ENCODE peak calls at places on chromosomes 6 and 20, in seven cellular contexts. One of them, this sample, is unnamed.

GRCh38 chr20:23928788-23929187 is 49.2 kb upstream of the CST5 start:
- DNase-seq in neural crest cell: no peak
- DNase-seq in stimulated activated CD4-positive, alpha-beta T cell treated with anti-CD3 and anti-CD28 coated beads, TNF-alpha, amount 100 ng/mL, for 1 hour: no peak
- DNase-seq in ACHN: no peak
- DNase-seq in amniotic epithelial cell: no peak
- DNase-seq in neuronal stem cell: no peak
- DNase-seq in transverse colon: no peak
- DNase-seq in this sample: peak

GRCh38 chr6:72418495-72418894 is 203.4 kb upstream of the KCNQ5 start:
- DNase-seq in neural crest cell: no peak
- DNase-seq in neuronal stem cell: peak
- DNase-seq in stimulated activated CD4-positive, alpha-beta T cell treated with anti-CD3 and anti-CD28 coated beads, TNF-alpha, amount 100 ng/mL, for 1 hour: no peak
- DNase-seq in ACHN: no peak
- DNase-seq in transverse colon: no peak
- DNase-seq in amniotic epithelial cell: peak
- DNase-seq in this sample: no peak

GRCh38 chr6:159761135-159761872 is 541 bp upstream of the ACAT2 start:
- DNase-seq in transverse colon: peak
- DNase-seq in amniotic epithelial cell: peak
- DNase-seq in neuronal stem cell: peak
- DNase-seq in stimulated activated CD4-positive, alpha-beta T cell treated with anti-CD3 and anti-CD28 coated beads, TNF-alpha, amount 100 ng/mL, for 1 hour: no peak
- DNase-seq in ACHN: peak
- DNase-seq in neural crest cell: peak
- DNase-seq in this sample: no peak

GRCh38 chr6:40810176-40810575 is 223.0 kb upstream of the LRFN2 start:
- DNase-seq in neural crest cell: no peak
- DNase-seq in transverse colon: no peak
- DNase-seq in stimulated activated CD4-positive, alpha-beta T cell treated with anti-CD3 and anti-CD28 coated beads, TNF-alpha, amount 100 ng/mL, for 1 hour: no peak
- DNase-seq in ACHN: no peak
- DNase-seq in neuronal stem cell: no peak
- DNase-seq in amniotic epithelial cell: no peak
- DNase-seq in this sample: no peak

GRCh38 chr6:156595481-156595880 is 181.7 kb upstream of the ARID1B start:
- DNase-seq in transverse colon: no peak
- DNase-seq in amniotic epithelial cell: peak
- DNase-seq in stimulated activated CD4-positive, alpha-beta T cell treated with anti-CD3 and anti-CD28 coated beads, TNF-alpha, amount 100 ng/mL, for 1 hour: no peak
- DNase-seq in ACHN: no peak
- DNase-seq in neural crest cell: no peak
- DNase-seq in neuronal stem cell: no peak
- DNase-seq in this sample: no peak

GRCh38 chr20:62860924-62861691 is 514 bp downstream of the TCFL5 start:
- DNase-seq in stimulated activated CD4-positive, alpha-beta T cell treated with anti-CD3 and anti-CD28 coated beads, TNF-alpha, amount 100 ng/mL, for 1 hour: no peak
- DNase-seq in neural crest cell: no peak
- DNase-seq in transverse colon: no peak
- DNase-seq in neuronal stem cell: peak
- DNase-seq in ACHN: peak
- DNase-seq in amniotic epithelial cell: no peak
- DNase-seq in this sample: peak

GRCh38 chr6:167345348-167345747 is 20.5 kb downstream of the TTLL2 start:
- DNase-seq in amniotic epithelial cell: no peak
- DNase-seq in stimulated activated CD4-positive, alpha-beta T cell treated with anti-CD3 and anti-CD28 coated beads, TNF-alpha, amount 100 ng/mL, for 1 hour: no peak
- DNase-seq in transverse colon: no peak
- DNase-seq in ACHN: no peak
- DNase-seq in neuronal stem cell: no peak
- DNase-seq in neural crest cell: no peak
- DNase-seq in this sample: no peak

GRCh38 chr20:53621482-53622246 is 28.0 kb upstream of the ZNF217 start:
- DNase-seq in stimulated activated CD4-positive, alpha-beta T cell treated with anti-CD3 and anti-CD28 coated beads, TNF-alpha, amount 100 ng/mL, for 1 hour: no peak
- DNase-seq in ACHN: peak
- DNase-seq in neuronal stem cell: no peak
- DNase-seq in neural crest cell: no peak
- DNase-seq in amniotic epithelial cell: peak
- DNase-seq in transverse colon: peak
- DNase-seq in this sample: no peak

GRCh38 chr20:46356195-46357029 is 48.1 kb upstream of the CDH22 start:
- DNase-seq in neuronal stem cell: no peak
- DNase-seq in neural crest cell: no peak
- DNase-seq in transverse colon: no peak
- DNase-seq in ACHN: no peak
- DNase-seq in amniotic epithelial cell: no peak
- DNase-seq in stimulated activated CD4-positive, alpha-beta T cell treated with anti-CD3 and anti-CD28 coated beads, TNF-alpha, amount 100 ng/mL, for 1 hour: no peak
- DNase-seq in this sample: no peak

GRCh38 chr6:7264041-7264440 is 49.0 kb downstream of the SSR1 start:
- DNase-seq in neuronal stem cell: no peak
- DNase-seq in ACHN: no peak
- DNase-seq in neural crest cell: no peak
- DNase-seq in stimulated activated CD4-positive, alpha-beta T cell treated with anti-CD3 and anti-CD28 coated beads, TNF-alpha, amount 100 ng/mL, for 1 hour: no peak
- DNase-seq in transverse colon: no peak
- DNase-seq in amniotic epithelial cell: no peak
- DNase-seq in this sample: no peak

GRCh38 chr6:166910601-166911000 is 45.7 kb downstream of the RNASET2 start:
- DNase-seq in neural crest cell: no peak
- DNase-seq in amniotic epithelial cell: no peak
- DNase-seq in ACHN: no peak
- DNase-seq in transverse colon: no peak
- DNase-seq in stimulated activated CD4-positive, alpha-beta T cell treated with anti-CD3 and anti-CD28 coated beads, TNF-alpha, amount 100 ng/mL, for 1 hour: no peak
- DNase-seq in neuronal stem cell: no peak
- DNase-seq in this sample: no peak

GRCh38 chr6:34359438-34360158 is 32.9 kb downstream of the NUDT3 start:
- DNase-seq in ACHN: no peak
- DNase-seq in amniotic epithelial cell: no peak
- DNase-seq in neuronal stem cell: no peak
- DNase-seq in transverse colon: no peak
- DNase-seq in stimulated activated CD4-positive, alpha-beta T cell treated with anti-CD3 and anti-CD28 coated beads, TNF-alpha, amount 100 ng/mL, for 1 hour: no peak
- DNase-seq in neural crest cell: no peak
- DNase-seq in this sample: no peak

GRCh38 chr6:117929501-117929900 is 22.4 kb downstream of the SLC35F1 start:
- DNase-seq in stimulated activated CD4-positive, alpha-beta T cell treated with anti-CD3 and anti-CD28 coated beads, TNF-alpha, amount 100 ng/mL, for 1 hour: no peak
- DNase-seq in neuronal stem cell: no peak
- DNase-seq in amniotic epithelial cell: no peak
- DNase-seq in neural crest cell: no peak
- DNase-seq in ACHN: no peak
- DNase-seq in transverse colon: no peak
- DNase-seq in this sample: no peak

GRCh38 chr6:87184762-87185250 is 29.4 kb downstream of the ZNF292 start:
- DNase-seq in transverse colon: no peak
- DNase-seq in neuronal stem cell: no peak
- DNase-seq in neural crest cell: no peak
- DNase-seq in amniotic epithelial cell: no peak
- DNase-seq in stimulated activated CD4-positive, alpha-beta T cell treated with anti-CD3 and anti-CD28 coated beads, TNF-alpha, amount 100 ng/mL, for 1 hour: no peak
- DNase-seq in ACHN: no peak
- DNase-seq in this sample: no peak

GRCh38 chr20:46458891-46459750 is 52.7 kb upstream of the ELMO2 start:
- DNase-seq in ACHN: no peak
- DNase-seq in amniotic epithelial cell: peak
- DNase-seq in transverse colon: peak
- DNase-seq in neural crest cell: peak
- DNase-seq in stimulated activated CD4-positive, alpha-beta T cell treated with anti-CD3 and anti-CD28 coated beads, TNF-alpha, amount 100 ng/mL, for 1 hour: no peak
- DNase-seq in neuronal stem cell: peak
- DNase-seq in this sample: no peak

GRCh38 chr6:85498596-85499258 is 48.8 kb downstream of the NT5E start:
- DNase-seq in neuronal stem cell: no peak
- DNase-seq in transverse colon: no peak
- DNase-seq in stimulated activated CD4-positive, alpha-beta T cell treated with anti-CD3 and anti-CD28 coated beads, TNF-alpha, amount 100 ng/mL, for 1 hour: no peak
- DNase-seq in neural crest cell: no peak
- DNase-seq in amniotic epithelial cell: peak
- DNase-seq in ACHN: no peak
- DNase-seq in this sample: no peak

GRCh38 chr20:59017493-59018231 is 1.6 kb upstream of the TUBB1 start:
- DNase-seq in amniotic epithelial cell: no peak
- DNase-seq in transverse colon: no peak
- DNase-seq in neuronal stem cell: no peak
- DNase-seq in stimulated activated CD4-positive, alpha-beta T cell treated with anti-CD3 and anti-CD28 coated beads, TNF-alpha, amount 100 ng/mL, for 1 hour: no peak
- DNase-seq in ACHN: no peak
- DNase-seq in neural crest cell: no peak
- DNase-seq in this sample: no peak

This sample was measured in CD4-positive, alpha-beta memory T cell.